ENCODE peak calls at places on chromosomes 2 and 18, in five cellular contexts. R, V, G, A and Q are unnamed samples.

GRCh38 chr2:65388051-65388531 is 44.3 kb downstream of the SPRED2 start:
- DNase-seq in G (peak), R (no peak), A (no peak), V (no peak), Q (no peak)

GRCh38 chr2:234395801-234396478 is 100.9 kb downstream of the ARL4C start:
- DNase-seq in R (no peak), V (no peak), G (no peak), A (no peak), Q (no peak)

GRCh38 chr18:79520473-79521390 is 125.0 kb downstream of the NFATC1 start:
- DNase-seq in R (no peak), V (no peak), A (no peak), G (no peak), Q (no peak)

GRCh38 chr2:75465317-75465998 is 95.3 kb downstream of the EVA1A start:
- DNase-seq in V (no peak), G (peak), A (peak), R (peak), Q (peak)

GRCh38 chr2:167750675-167751074 is 496.7 kb downstream of the STK39 start:
- DNase-seq in R (no peak), A (no peak), V (no peak), G (no peak), Q (no peak)

GRCh38 chr18:23779696-23780303 is 90.5 kb downstream of the LAMA3 start:
- DNase-seq in V (no peak), G (no peak), A (peak), R (peak), Q (peak)

GRCh38 chr2:218756599-218757377 is 25.2 kb upstream of the CYP27A1 start:
- DNase-seq in G (no peak), V (no peak), A (no peak), R (no peak), Q (no peak)

GRCh38 chr2:137998503-137998902 is 34.2 kb downstream of the HNMT start:
- DNase-seq in A (no peak), V (no peak), G (no peak), R (no peak), Q (no peak)

GRCh38 chr2:219178377-219179175 is 501 bp downstream of the RETREG2 start:
- DNase-seq in V (peak), R (peak), G (peak), A (peak), Q (peak)

GRCh38 chr2:241412144-241412543 is 56.1 kb downstream of the FARP2 start:
- DNase-seq in V (peak), A (peak), R (peak), G (no peak), Q (peak)

GRCh38 chr2:194452504-194452903 is 1204.5 kb upstream of the SLC39A10 start:
- DNase-seq in V (no peak), G (no peak), R (no peak), A (no peak), Q (no peak)

GRCh38 chr2:19949071-19949470 is 40.8 kb downstream of the WDR35 start:
- DNase-seq in G (no peak), R (peak), A (peak), V (no peak), Q (peak)

GRCh38 chr2:170095380-170095779 is 82.6 kb upstream of the MYO3B start:
- DNase-seq in V (no peak), G (no peak), R (no peak), A (no peak), Q (no peak)

GRCh38 chr2:207423886-207424285 is 105.9 kb upstream of the CREB1 start:
- DNase-seq in R (peak), A (peak), G (peak), V (no peak), Q (peak)

GRCh38 chr2:103152556-103152955 is 390.7 kb downstream of the TMEM182 start:
- DNase-seq in A (peak), G (no peak), V (no peak), R (no peak), Q (no peak)

GRCh38 chr2:1709335-1709605 is 35.0 kb downstream of the PXDN start:
- DNase-seq in R (no peak), A (no peak), G (no peak), V (no peak), Q (no peak)

GRCh38 chr2:1709970-1710560 is 34.2 kb downstream of the PXDN start:
- DNase-seq in R (no peak), G (no peak), V (no peak), A (no peak), Q (no peak)

GRCh38 chr2:1708476-1709334 is 35.6 kb downstream of the PXDN start:
- DNase-seq in G (no peak), V (no peak), R (no peak), A (peak), Q (no peak)

GRCh38 chr2:1705557-1706076 is 38.7 kb downstream of the PXDN start:
- DNase-seq in R (no peak), G (no peak), A (no peak), V (no peak), Q (no peak)

GRCh38 chr2:1707771-1708351 is 36.5 kb downstream of the PXDN start:
- DNase-seq in V (peak), A (peak), R (peak), G (no peak), Q (peak)
- H3K4me3 ChIP-seq in V (no peak), A (no peak), R (no peak), G (no peak), Q (peak)

GRCh38 chr2:216408426-216409315 is 3.6 kb upstream of the SMARCAL1 start:
- DNase-seq in A (no peak), G (no peak), R (no peak), V (no peak), Q (no peak)

GRCh38 chr2:216406861-216407260 is 5.4 kb upstream of the SMARCAL1 start:
- DNase-seq in V (no peak), G (no peak), A (no peak), R (no peak), Q (no peak)

GRCh38 chr2:216405588-216405987 is 6.7 kb upstream of the SMARCAL1 start:
- DNase-seq in R (no peak), A (no peak), G (no peak), V (no peak), Q (no peak)

DNA sequence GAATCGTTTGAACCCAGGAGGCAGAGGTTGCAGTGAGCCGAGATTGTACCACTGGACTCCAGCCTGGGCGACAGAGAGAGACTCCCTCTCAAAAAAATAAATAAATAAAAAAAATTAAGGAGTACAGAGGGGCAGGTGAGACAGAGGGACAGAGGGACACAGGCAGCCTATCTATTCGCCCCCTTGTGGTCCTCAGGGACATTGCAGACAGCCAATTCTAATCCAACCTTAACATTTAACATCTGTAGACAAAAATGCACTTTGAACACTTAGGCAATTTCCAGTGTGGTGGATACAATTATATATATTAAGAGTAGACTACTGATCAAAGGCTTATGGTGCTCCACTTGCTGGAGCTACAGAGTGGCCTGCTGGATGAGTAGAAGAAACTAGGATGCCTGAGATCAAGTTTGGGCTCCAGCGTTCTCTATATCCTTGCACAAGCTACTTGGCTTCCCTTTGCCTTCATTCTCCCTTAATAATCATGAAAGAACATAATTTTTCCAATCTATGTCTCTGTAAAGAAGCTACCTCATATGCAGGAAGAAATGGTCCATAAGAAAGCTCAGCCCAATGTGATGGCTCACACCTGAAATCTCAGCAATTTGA is 8.2 kb upstream of the SMARCAL1 start:
- DNase-seq in V (peak), A (no peak), R (peak), G (peak), Q (peak)
- TF ChIP-seq CTCF in V (peak), A (peak), R (peak), G (peak), Q (peak)

GRCh38 chr2:104851236-104852160 is 2.4 kb upstream of the POU3F3 start:
- DNase-seq in V (no peak), R (no peak), A (no peak), G (no peak), Q (no peak)
- H3K4me3 ChIP-seq in V (no peak), R (no peak), A (no peak), G (no peak), Q (no peak)

GRCh38 chr18:2980607-2980923 is 32.4 kb downstream of the LPIN2 start:
- DNase-seq in R (no peak), G (no peak), A (no peak), V (no peak), Q (no peak)

GRCh38 chr18:2984703-2985261 is 28.2 kb downstream of the LPIN2 start:
- DNase-seq in G (no peak), V (peak), A (no peak), R (no peak), Q (no peak)

GRCh38 chr18:2981212-2981728 is 31.7 kb downstream of the LPIN2 start:
- DNase-seq in R (peak), A (peak), G (peak), V (no peak), Q (peak)

GRCh38 chr18:2983296-2983695 is 29.6 kb downstream of the LPIN2 start:
- DNase-seq in G (no peak), A (no peak), V (no peak), R (no peak), Q (no peak)

DNA sequence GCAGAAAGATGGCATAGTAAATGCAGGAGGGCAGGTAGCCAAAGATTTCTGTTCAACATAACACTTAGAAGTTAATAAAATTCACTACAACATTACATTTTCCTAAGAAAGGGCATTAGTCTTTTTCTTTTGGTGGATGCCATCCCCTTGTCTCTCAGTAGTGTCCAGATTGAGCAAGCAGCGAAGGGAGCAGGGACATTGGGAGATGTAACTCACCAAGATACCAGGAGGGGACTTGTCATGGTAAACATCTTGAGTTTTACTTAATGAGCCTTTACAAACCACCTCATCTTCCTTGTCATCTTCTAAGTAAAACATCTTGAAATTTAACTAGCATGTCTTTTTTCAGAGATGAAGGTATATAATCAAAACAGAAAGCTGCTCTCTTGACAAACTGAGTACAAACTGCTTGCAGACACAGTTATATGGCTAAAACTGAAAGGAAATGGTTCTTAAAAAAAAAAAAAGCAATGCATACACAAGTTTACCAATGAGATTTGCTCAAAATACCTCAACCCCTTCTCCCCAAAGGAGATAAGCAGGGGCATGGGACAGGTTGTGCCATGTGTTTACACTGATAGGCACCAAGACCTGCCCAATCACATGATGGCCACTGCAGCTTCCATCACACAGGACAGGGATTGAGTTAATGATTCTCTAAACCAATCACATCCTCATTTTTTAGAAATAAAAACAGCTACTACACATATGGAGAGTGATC is 30.3 kb downstream of the LPIN2 start:
- DNase-seq in A (no peak), G (no peak), V (peak), R (no peak), Q (no peak)
- TF ChIP-seq CTCF in A (no peak), G (no peak), V (no peak), R (no peak), Q (no peak)

GRCh38 chr2:185782223-185782769 is 43.7 kb downstream of the FSIP2 start:
- DNase-seq in V (no peak), R (no peak), G (no peak), A (no peak), Q (no peak)
- H3K4me3 ChIP-seq in V (no peak), R (no peak), G (no peak), A (no peak), Q (no peak)

GRCh38 chr2:120881981-120882788 is 146.5 kb downstream of the GLI2 start:
- DNase-seq in R (no peak), A (no peak), V (no peak), G (no peak), Q (no peak)

GRCh38 chr2:120885749-120886148 is 150.1 kb downstream of the GLI2 start:
- DNase-seq in R (no peak), A (no peak), V (no peak), G (no peak), Q (no peak)

GRCh38 chr2:120885311-120885710 is 149.6 kb downstream of the GLI2 start:
- DNase-seq in G (no peak), V (no peak), A (no peak), R (no peak), Q (no peak)

GRCh38 chr2:120884406-120885290 is 149.0 kb downstream of the GLI2 start:
- DNase-seq in A (no peak), G (no peak), V (no peak), R (peak), Q (no peak)

GRCh38 chr2:120883607-120884405 is 148.1 kb downstream of the GLI2 start:
- DNase-seq in A (no peak), V (no peak), R (no peak), G (no peak), Q (no peak)
- TF ChIP-seq CTCF in A (peak), V (no peak), R (no peak), G (no peak), Q (peak)

GRCh38 chr2:72629062-72629461 is 196.8 kb downstream of the EXOC6B start:
- DNase-seq in V (no peak), A (no peak), G (no peak), R (peak), Q (peak)
- H3K4me3 ChIP-seq in V (no peak), A (no peak), G (no peak), R (no peak), Q (no peak)